ENCODE peak calls at places on chromosomes 4 and X, in eight cellular contexts. O, B, L, D, C, E, I and Z are unnamed samples.

GRCh38 chr4:95013236-95013635 is 255.5 kb downstream of the BMPR1B start:
- DNase-seq in E (no peak), C (no peak), B (no peak), O (no peak), D (no peak), L (no peak), I (no peak), Z (no peak)

GRCh38 chrX:85391879-85392238 is 12.4 kb upstream of the POF1B start:
- DNase-seq in B (no peak), L (no peak), C (no peak), D (no peak), O (no peak), I (no peak), E (no peak), Z (no peak)

GRCh38 chr4:13797061-13797460 is 169.5 kb upstream of the BOD1L1 start:
- DNase-seq in B (no peak), I (no peak), L (no peak), E (no peak), C (no peak), O (no peak), D (peak), Z (no peak)

GRCh38 chr4:76153356-76153755 is 5.2 kb upstream of the NUP54 start:
- DNase-seq in L (no peak), O (no peak), D (no peak), I (no peak), B (no peak), E (no peak), C (no peak), Z (no peak)

GRCh38 chr4:175441256-175441655 is 370.8 kb downstream of the GPM6A start:
- DNase-seq in O (no peak), C (no peak), I (no peak), B (no peak), L (no peak), D (no peak), E (no peak), Z (no peak)

GRCh38 chr4:126871810-126872209 is 760.9 kb upstream of the INTU start:
- DNase-seq in E (no peak), I (no peak), C (no peak), L (no peak), D (no peak), B (no peak), O (no peak), Z (no peak)

GRCh38 chrX:132576945-132577344 is 88.1 kb upstream of the MBNL3 start:
- DNase-seq in C (no peak), D (no peak), O (no peak), B (no peak), E (no peak), I (no peak), L (no peak), Z (no peak)

GRCh38 chr4:680931-681645 is 6.7 kb downstream of the MYL5 start:
- DNase-seq in C (peak), E (peak), I (peak), L (no peak), O (no peak), B (peak), D (peak), Z (peak)

GRCh38 chrX:98755912-98756311 is 1654.2 kb downstream of the PCDH19 start:
- DNase-seq in D (no peak), L (no peak), I (no peak), B (no peak), C (no peak), O (no peak), E (no peak), Z (no peak)

GRCh38 chr4:74456056-74456744 is 11.3 kb downstream of the AREG start:
- DNase-seq in C (no peak), B (no peak), I (no peak), D (no peak), L (no peak), E (no peak), O (no peak), Z (no peak)

GRCh38 chr4:138507527-138507926 is 265.4 kb upstream of the SLC7A11 start:
- DNase-seq in C (no peak), D (peak), B (no peak), L (no peak), O (no peak), I (no peak), E (no peak), Z (no peak)

GRCh38 chr4:158948071-158948470 is 154.8 kb upstream of the RAPGEF2 start:
- DNase-seq in C (no peak), E (no peak), L (no peak), D (no peak), B (no peak), I (no peak), O (no peak), Z (no peak)

GRCh38 chr4:52091811-52092210 is 40.7 kb downstream of the SPATA18 start:
- DNase-seq in L (no peak), I (no peak), E (no peak), D (peak), C (no peak), O (no peak), B (no peak), Z (no peak)

GRCh38 chrX:9746148-9746880 is 19.3 kb downstream of the GPR143 start:
- DNase-seq in D (peak), O (no peak), I (no peak), E (no peak), C (no peak), L (no peak), B (no peak), Z (no peak)

GRCh38 chr4:17283251-17283650 is 228.6 kb downstream of the QDPR start:
- DNase-seq in C (no peak), O (no peak), D (no peak), B (no peak), E (no peak), L (no peak), I (no peak), Z (no peak)

GRCh38 chr4:147361726-147362125 is 119.2 kb upstream of the EDNRA start:
- DNase-seq in I (peak), C (no peak), D (peak), B (no peak), O (no peak), E (peak), L (no peak), Z (no peak)

GRCh38 chr4:20418865-20419451 is 167.3 kb downstream of the SLIT2 start:
- DNase-seq in I (no peak), O (no peak), B (peak), E (no peak), D (peak), C (no peak), L (peak), Z (peak)